ENCODE peak calls at places on chromosomes 16 and 17, in four cellular contexts. F, P, G and W are unnamed samples.

GRCh38 chr17:1762906-1763829 is 1.3 kb downstream of the SERPINF1 start:
- DNase-seq in G (peak), P (no peak), F (peak), W (no peak)

GRCh38 chr17:73232587-73233373 is 28.9 kb downstream of the CPSF4L start:
- DNase-seq in G (peak), F (no peak), P (no peak), W (no peak)

GRCh38 chr17:17545031-17545820 is 46.3 kb downstream of the PEMT start:
- DNase-seq in G (peak), P (no peak), F (no peak), W (no peak)

GRCh38 chr16:83689385-83689831 is 118.4 kb upstream of the HSBP1 start:
- DNase-seq in F (no peak), G (peak), P (no peak), W (no peak)

GRCh38 chr17:28760987-28761562 is 17.3 kb downstream of the TRAF4 start:
- DNase-seq in F (peak), P (no peak), G (peak), W (no peak)

GRCh38 chr17:78969865-78970264 is 9.9 kb downstream of the LGALS3BP start:
- DNase-seq in G (no peak), F (no peak), P (no peak), W (no peak)

GRCh38 chr17:77744268-77744988 is 214.1 kb upstream of the TNRC6C start:
- DNase-seq in F (peak), P (no peak), G (peak), W (no peak)

GRCh38 chr17:50198026-50198669 is 3.3 kb downstream of the COL1A1 start:
- DNase-seq in G (peak), P (peak), F (no peak), W (no peak)

GRCh38 chr16:70410736-70411135 is 28.2 kb downstream of the ST3GAL2 start:
- DNase-seq in F (no peak), P (no peak), G (no peak), W (no peak)

GRCh38 chr17:79459003-79459655 is 151.7 kb downstream of the RBFOX3 start:
- DNase-seq in P (no peak), F (no peak), G (no peak), W (no peak)

GRCh38 chr17:74330446-74330845 is 4.4 kb downstream of the KIF19 start:
- DNase-seq in G (no peak), F (no peak), P (no peak), W (no peak)

GRCh38 chr17:57870283-57870635 is 20.4 kb upstream of the MRPS23 start:
- DNase-seq in G (no peak), P (no peak), F (no peak), W (no peak)

GRCh38 chr16:58658796-58659211 is 25.8 kb downstream of the SLC38A7 start:
- DNase-seq in P (no peak), F (no peak), G (peak), W (no peak)

GRCh38 chr17:46108550-46109110 is 84.6 kb downstream of the KANSL1 start:
- DNase-seq in G (no peak), F (no peak), P (no peak), W (no peak)

GRCh38 chr17:19973146-19973545 is 4.5 kb downstream of the AKAP10 start:
- DNase-seq in P (no peak), F (no peak), G (no peak), W (no peak)

GRCh38 chr16:86298166-86299131 is 211.9 kb upstream of the FOXF1 start:
- DNase-seq in P (no peak), G (no peak), F (no peak), W (no peak)

GRCh38 chr16:8901318-8901861 is 19.2 kb downstream of the LITAFD start:
- DNase-seq in P (no peak), G (no peak), F (no peak), W (no peak)

GRCh38 chr16:30535777-30536190 is 1.1 kb upstream of the ZNF747 start:
- DNase-seq in G (peak), P (peak), F (peak), W (no peak)

GRCh38 chr17:61496957-61497653 is 44.9 kb downstream of the TBX4 start:
- DNase-seq in P (no peak), F (no peak), G (no peak), W (no peak)

GRCh38 chr17:31499771-31500554 is 108.5 kb downstream of the RAB11FIP4 start:
- DNase-seq in G (peak), P (no peak), F (peak), W (no peak)

GRCh38 chr16:58487566-58488351 is 12.2 kb upstream of the NDRG4 start:
- DNase-seq in F (peak), P (peak), G (peak), W (peak)

GRCh38 chr17:43477832-43478634 is 5.7 kb upstream of the DHX8 start:
- DNase-seq in F (no peak), G (no peak), P (no peak), W (no peak)

GRCh38 chr16:81238296-81239011 is at the start of gene BCO1:
- DNase-seq in P (no peak), F (no peak), G (peak), W (no peak)

GRCh38 chr17:34895388-34895787 is 65.9 kb downstream of the CCT6B start:
- DNase-seq in P (no peak), F (no peak), G (no peak), W (no peak)

GRCh38 chr17:42387221-42387657 is 1.0 kb downstream of the STAT3 start:
- DNase-seq in F (no peak), G (peak), P (no peak), W (no peak)

GRCh38 chr17:14295676-14296075 is 5.2 kb upstream of the HS3ST3B1 start:
- DNase-seq in P (no peak), F (no peak), G (no peak), W (no peak)

GRCh38 chr16:10736926-10737625 is 6.6 kb upstream of the NUBP1 start:
- DNase-seq in G (peak), P (no peak), F (no peak), W (peak)

GRCh38 chr17:57438031-57438731 is 181.9 kb downstream of the MSI2 start:
- DNase-seq in G (no peak), P (no peak), F (no peak), W (no peak)

GRCh38 chr16:2512920-2513404 is 790 bp upstream of the ATP6V0C start:
- DNase-seq in F (no peak), G (no peak), P (no peak), W (peak)

GRCh38 chr17:743139-743538 is 8.9 kb downstream of the GEMIN4 start:
- DNase-seq in G (no peak), P (no peak), F (no peak), W (no peak)

GRCh38 chr16:49750341-49751011 is 105.4 kb downstream of the ZNF423 start:
- DNase-seq in F (no peak), G (peak), P (no peak), W (no peak)

GRCh38 chr17:82661717-82662683 is 13.8 kb upstream of the WDR45B start:
- DNase-seq in P (no peak), F (no peak), G (no peak), W (no peak)
- TF ChIP-seq CTCF in P (no peak), F (no peak), G (no peak), W (no peak)

DNA sequence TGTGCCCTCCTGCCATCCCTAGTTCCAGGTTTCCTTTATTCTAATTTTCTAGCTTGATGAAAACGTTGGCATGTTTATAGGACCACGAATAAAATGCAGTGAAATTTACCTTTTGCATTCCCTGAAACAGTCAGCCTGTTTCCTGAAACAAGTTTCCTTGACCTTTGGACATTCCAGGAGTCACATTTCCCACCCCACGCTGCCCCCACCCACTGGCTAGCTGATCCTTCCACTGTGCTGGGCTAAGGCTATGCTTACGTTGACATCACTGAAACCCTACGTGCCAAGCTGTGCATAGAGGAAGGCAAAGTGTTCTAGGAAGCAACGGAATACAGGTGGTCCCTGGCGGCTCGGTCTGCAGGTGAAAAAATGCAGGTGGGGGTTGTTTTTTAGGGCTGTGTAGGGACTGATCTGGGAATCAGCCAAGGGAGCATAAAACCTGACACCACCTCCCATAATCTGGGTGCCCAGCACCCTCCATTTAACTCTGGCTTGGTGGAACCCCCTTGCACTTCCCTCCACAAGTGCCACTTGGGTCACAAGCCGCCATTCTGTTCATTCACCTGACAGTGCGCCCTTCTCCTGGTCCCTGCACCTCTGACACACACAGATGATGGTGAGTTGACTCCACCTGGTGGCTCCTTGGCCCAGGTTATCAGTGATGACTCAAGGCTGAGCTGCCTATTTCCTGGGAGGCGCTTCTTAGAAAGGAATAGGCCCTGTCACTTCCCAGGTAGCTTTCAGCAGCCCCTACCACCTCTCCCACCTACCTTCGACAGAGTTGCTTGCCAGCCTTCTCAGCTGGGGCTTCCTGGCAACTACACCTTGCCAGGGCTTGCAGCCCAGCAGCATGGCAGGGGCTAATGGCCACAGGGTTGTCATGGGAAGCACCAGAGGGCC is 83.7 kb downstream of the N4BP1 start:
- DNase-seq in G (no peak), P (no peak), F (no peak), W (no peak)
- TF ChIP-seq CTCF in G (no peak), P (no peak), F (no peak), W (no peak)

DNA sequence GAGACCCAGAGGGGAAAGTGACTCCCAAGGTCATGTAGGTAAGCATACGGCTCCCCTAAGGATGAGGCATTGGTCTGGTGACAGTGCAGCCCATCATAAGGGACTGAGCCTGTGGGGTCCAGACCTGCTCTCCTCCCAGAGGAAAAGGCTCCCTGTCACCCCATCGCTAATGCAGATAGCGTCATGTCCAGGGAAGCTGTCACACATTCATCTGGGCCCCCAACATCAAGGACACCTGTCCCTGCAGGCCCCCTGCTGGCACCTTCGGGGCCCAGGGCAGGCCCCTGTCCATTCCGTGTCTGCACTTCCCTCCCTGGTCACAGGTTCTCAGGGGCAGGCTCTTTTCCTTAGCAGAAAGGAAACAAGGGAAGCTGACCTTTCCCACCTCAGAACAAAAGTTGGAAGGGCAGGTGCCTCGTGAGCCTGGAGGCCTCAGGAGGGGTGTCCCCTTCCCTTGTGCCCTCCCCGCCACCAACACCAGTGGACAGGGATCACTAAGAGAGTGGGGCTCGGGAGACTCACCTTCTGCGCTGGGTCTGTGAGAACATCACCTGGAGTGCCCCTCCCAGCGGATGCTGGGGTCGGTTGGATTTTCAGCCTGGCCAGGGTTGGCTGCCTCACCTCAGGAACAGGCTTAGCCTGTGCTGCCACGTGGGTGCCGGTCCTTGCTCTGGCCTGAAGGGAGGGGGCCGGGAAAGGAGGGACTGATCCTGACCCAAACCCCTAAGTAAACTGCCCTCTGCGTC is 17.3 kb upstream of the LASP1NB start:
- DNase-seq in P (no peak), G (no peak), F (peak), W (no peak)
- TF ChIP-seq CTCF in P (no peak), G (no peak), F (no peak), W (no peak)

DNA sequence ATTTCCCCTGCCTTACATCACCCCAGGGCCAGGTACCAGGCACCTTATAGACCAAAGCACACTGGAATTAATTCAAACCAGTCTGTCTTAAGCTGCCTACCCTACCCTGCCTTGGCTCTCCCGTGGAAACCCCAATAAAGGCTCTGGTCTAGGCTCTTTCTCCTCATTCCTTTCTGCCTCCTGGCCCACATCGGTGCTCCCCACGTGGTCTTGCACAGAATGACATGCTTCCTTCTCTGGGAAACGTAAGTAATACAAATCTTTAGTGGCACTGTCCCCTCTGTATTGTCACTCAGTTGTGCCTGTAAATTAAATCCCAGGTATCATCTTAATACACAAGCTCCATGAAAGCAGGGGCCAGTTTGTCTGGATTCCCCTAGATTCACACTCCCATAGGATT is 16.6 kb downstream of the KRT25 start:
- DNase-seq in G (no peak), F (no peak), P (no peak), W (no peak)
- TF ChIP-seq CTCF in G (no peak), F (no peak), P (no peak), W (no peak)

GRCh38 chr17:33519692-33520091 is 226.6 kb upstream of the ASIC2 start:
- DNase-seq in G (no peak), F (no peak), P (no peak), W (no peak)

GRCh38 chr17:33523577-33523981 is 230.5 kb upstream of the ASIC2 start:
- DNase-seq in F (no peak), G (peak), P (no peak), W (no peak)

GRCh38 chr17:33521784-33522183 is 228.7 kb upstream of the ASIC2 start:
- DNase-seq in P (no peak), F (no peak), G (no peak), W (no peak)

GRCh38 chr17:33520404-33521032 is 227.4 kb upstream of the ASIC2 start:
- DNase-seq in F (peak), P (peak), G (peak), W (no peak)

GRCh38 chr17:33522623-33523022 is 229.5 kb upstream of the ASIC2 start:
- DNase-seq in F (no peak), G (no peak), P (no peak), W (no peak)
- TF ChIP-seq CTCF in F (no peak), G (no peak), P (no peak), W (no peak)

GRCh38 chr17:81048827-81049371 is 13.9 kb downstream of the BAIAP2 start:
- DNase-seq in F (no peak), G (no peak), P (no peak), W (no peak)
- TF ChIP-seq CTCF in F (no peak), G (no peak), P (no peak), W (no peak)